ENCODE peak calls at places on chromosomes 5 and 9, in ten cellular contexts. U is lower leg skin, G is cardiac fibroblast, X is astrocyte of the spinal cord, Z is WERI-Rb-1, P is uterus, J is dorsolateral prefrontal cortex, Y is fibroblast of lung, N is hepatocyte, B is ovary. S is an unnamed sample.

GRCh38 chr5:66440202-66440680 is 156.0 kb upstream of the MAST4 start:
- DNase-seq in B (no peak), U (no peak), Z (no peak), N (peak), P (peak), Y (peak), X (peak), J (no peak), G (peak), S (peak)

GRCh38 chr5:1118738-1119137 is 6.9 kb upstream of the SLC12A7 start:
- DNase-seq in X (no peak), J (no peak), P (peak), G (no peak), N (peak), Z (no peak), Y (no peak), U (no peak), B (peak), S (no peak)

GRCh38 chr5:137016783-137017324 is 482.3 kb downstream of the SPOCK1 start:
- DNase-seq in B (no peak), U (no peak), Y (no peak), P (no peak), G (no peak), Z (peak), J (no peak), N (no peak), X (no peak), S (no peak)

GRCh38 chr5:43305948-43306563 is 7.2 kb downstream of the HMGCS1 start:
- DNase-seq in Y (peak), Z (no peak), N (peak), P (no peak), J (no peak), G (peak), X (peak), B (no peak), U (no peak), S (peak)

GRCh38 chr5:52784741-52785140 is 3.0 kb upstream of the ITGA1 start:
- DNase-seq in B (no peak), J (no peak), X (no peak), Z (no peak), Y (no peak), G (no peak), P (no peak), N (no peak), U (no peak), S (no peak)

GRCh38 chr5:13585324-13585723 is 359.2 kb downstream of the DNAH5 start:
- DNase-seq in Z (no peak), P (no peak), N (no peak), G (no peak), J (no peak), X (no peak), B (no peak), U (no peak), Y (no peak), S (no peak)

GRCh38 chr9:110179734-110180133 is 28.2 kb downstream of the C9orf152 start:
- DNase-seq in N (no peak), P (no peak), Y (peak), G (peak), B (no peak), U (no peak), X (peak), Z (no peak), J (no peak), S (no peak)

GRCh38 chr9:10835791-10836463 is 223.1 kb upstream of the PTPRD start:
- DNase-seq in P (no peak), B (no peak), X (no peak), J (no peak), Y (no peak), G (no peak), U (no peak), Z (no peak), N (no peak), S (no peak)

GRCh38 chr9:98168153-98168780 is 24.2 kb downstream of the CORO2A start:
- DNase-seq in B (no peak), Z (no peak), J (no peak), X (no peak), G (no peak), P (no peak), U (no peak), N (no peak), Y (no peak), S (no peak)

GRCh38 chr5:150092159-150092787 is 5.9 kb upstream of the CSF1R start:
- DNase-seq in Y (no peak), G (no peak), P (no peak), X (no peak), N (no peak), J (no peak), Z (no peak), U (peak), B (no peak), S (peak)

GRCh38 chr5:1193591-1193985 is 7.8 kb upstream of the SLC6A19 start:
- DNase-seq in B (no peak), J (no peak), G (no peak), Z (no peak), U (no peak), P (no peak), Y (no peak), X (no peak), N (no peak), S (no peak)

GRCh38 chr9:34647651-34648050 is 1.2 kb downstream of the GALT start:
- DNase-seq in N (no peak), J (no peak), B (no peak), P (no peak), G (no peak), U (no peak), X (no peak), Z (no peak), Y (no peak), S (no peak)

GRCh38 chr5:125290935-125291334 is 544.5 kb upstream of the ZNF608 start:
- DNase-seq in X (no peak), P (no peak), Y (no peak), B (no peak), N (no peak), J (no peak), Z (no peak), U (no peak), G (no peak), S (no peak)

GRCh38 chr5:32326216-32326772 is 13.6 kb upstream of the MTMR12 start:
- DNase-seq in Z (no peak), G (no peak), N (no peak), U (no peak), P (no peak), Y (peak), X (peak), B (no peak), J (no peak), S (no peak)

GRCh38 chr5:36875051-36875788 is 1.3 kb upstream of the NIPBL start:
- DNase-seq in Y (peak), U (peak), X (peak), Z (peak), P (peak), J (peak), N (peak), G (peak), B (peak), S (peak)

GRCh38 chr5:141960449-141961323 is 2.7 kb upstream of the PCDH12 start:
- DNase-seq in X (peak), P (peak), J (peak), N (peak), U (peak), G (peak), Z (peak), Y (peak), B (peak), S (peak)

GRCh38 chr5:142757564-142757963 is 12.6 kb upstream of the ARHGAP26 start:
- DNase-seq in Y (no peak), X (no peak), G (no peak), J (no peak), Z (no peak), P (no peak), U (no peak), B (no peak), N (no peak), S (no peak)

GRCh38 chr5:73170522-73170921 is 2.5 kb upstream of the TMEM174 start:
- DNase-seq in Z (peak), P (no peak), G (peak), B (no peak), N (no peak), J (no peak), Y (peak), U (no peak), X (no peak), S (peak)

GRCh38 chr5:89315194-89315593 is 432.2 kb upstream of the MEF2C start:
- DNase-seq in P (no peak), Y (peak), U (no peak), G (peak), J (no peak), N (peak), X (peak), B (peak), Z (no peak), S (no peak)

GRCh38 chr5:74543162-74543995 is 97.1 kb downstream of the ENC1 start:
- DNase-seq in X (peak), Y (peak), J (no peak), Z (peak), N (peak), P (peak), B (peak), U (no peak), G (peak), S (no peak)

GRCh38 chr5:25979086-25979485 is 1059.3 kb downstream of the CDH9 start:
- DNase-seq in Z (no peak), J (no peak), G (no peak), X (no peak), Y (no peak), P (no peak), N (no peak), U (no peak), B (no peak), S (no peak)

GRCh38 chr5:148805323-148806290 is 20.8 kb upstream of the ADRB2 start:
- DNase-seq in G (no peak), U (no peak), Z (no peak), P (no peak), Y (no peak), B (no peak), N (no peak), X (peak), J (no peak), S (peak)

GRCh38 chr9:14271078-14271673 is 42.8 kb downstream of the NFIB start:
- DNase-seq in U (peak), Z (no peak), X (peak), J (peak), G (peak), P (peak), B (peak), Y (peak), N (peak), S (no peak)

GRCh38 chr9:99127372-99128132 is 22.6 kb downstream of the TGFBR1 start:
- DNase-seq in G (peak), P (no peak), J (no peak), Y (peak), X (peak), Z (no peak), U (no peak), N (no peak), B (no peak), S (peak)

GRCh38 chr5:157518963-157519362 is 56.6 kb downstream of the ADAM19 start:
- DNase-seq in Y (no peak), Z (no peak), U (no peak), X (no peak), J (no peak), N (no peak), P (no peak), G (no peak), B (no peak), S (peak)

GRCh38 chr9:98654247-98654646 is 54.5 kb downstream of the GABBR2 start:
- DNase-seq in J (no peak), P (no peak), X (peak), Y (peak), U (peak), Z (no peak), N (no peak), B (no peak), G (peak), S (no peak)

GRCh38 chr5:28958581-28958980 is 1920.2 kb upstream of the CDH9 start:
- DNase-seq in G (no peak), N (no peak), J (no peak), X (no peak), P (no peak), B (no peak), Z (no peak), U (no peak), Y (no peak), S (no peak)

GRCh38 chr5:90153031-90153430 is 256.5 kb downstream of the CETN3 start:
- DNase-seq in B (no peak), N (no peak), P (no peak), Z (no peak), G (peak), X (peak), U (no peak), Y (no peak), J (no peak), S (no peak)

GRCh38 chr5:145178667-145179523 is 656.2 kb downstream of the PRELID2 start:
- DNase-seq in G (peak), J (no peak), Y (no peak), P (no peak), X (no peak), Z (no peak), B (no peak), U (no peak), N (peak), S (no peak)

GRCh38 chr5:137734962-137735530 is 843 bp downstream of the KLHL3 start:
- DNase-seq in Y (peak), X (peak), N (peak), P (peak), Z (peak), J (no peak), U (peak), G (peak), B (peak), S (no peak)

GRCh38 chr5:83527722-83528438 is 56.3 kb downstream of the VCAN start:
- DNase-seq in U (no peak), Y (no peak), X (no peak), N (no peak), G (no peak), P (no peak), Z (no peak), J (no peak), B (no peak), S (no peak)

GRCh38 chr9:101511009-101511408 is 22.6 kb upstream of the RNF20 start:
- DNase-seq in G (no peak), J (no peak), X (no peak), N (no peak), Z (no peak), P (no peak), B (no peak), Y (no peak), U (no peak), S (no peak)

GRCh38 chr9:33294670-33295432 is 4.5 kb downstream of the NFX1 start:
- DNase-seq in Y (no peak), N (no peak), U (no peak), X (no peak), B (no peak), J (no peak), P (no peak), G (no peak), Z (no peak), S (peak)

GRCh38 chr5:80246995-80247729 is 8.7 kb downstream of the SERINC5 start:
- DNase-seq in U (no peak), G (peak), Z (no peak), Y (peak), X (peak), P (peak), B (no peak), N (peak), J (no peak), S (peak)

GRCh38 chr5:10607666-10608442 is 44.0 kb downstream of the ANKRD33B start:
- DNase-seq in N (peak), Y (peak), G (peak), B (no peak), P (peak), J (no peak), U (peak), Z (peak), X (peak), S (peak)
- H3K4me3 ChIP-seq in N (no peak), Y (no peak), G (no peak), B (no peak), P (no peak), J (peak), U (no peak), Z (peak), X (no peak), S (peak)

DNA sequence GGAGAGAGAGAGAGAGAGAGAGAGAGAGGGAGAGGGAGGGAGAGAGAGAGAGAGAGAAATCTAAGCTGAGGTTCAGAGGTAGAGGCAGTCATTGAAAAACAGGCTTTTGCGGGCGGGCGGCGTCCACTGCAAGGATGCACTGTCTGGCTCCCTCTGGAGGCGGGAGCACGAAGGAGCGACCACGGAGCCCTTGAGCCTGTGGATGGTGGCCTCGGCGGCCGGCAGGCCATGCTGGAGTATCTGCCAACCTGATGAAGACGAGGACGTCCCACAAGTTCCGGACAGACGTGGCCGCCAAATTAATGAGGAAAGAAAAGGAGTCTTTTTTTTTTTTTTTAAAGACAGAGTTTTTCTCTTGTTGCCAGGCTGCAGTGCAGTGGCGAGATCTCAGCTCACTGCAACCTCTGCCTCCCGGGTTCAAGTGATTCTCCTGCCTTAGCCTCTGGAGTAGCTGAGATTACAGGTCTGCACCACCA is 2.2 kb upstream of the CCDC125 start:
- DNase-seq in Y (peak), Z (peak), U (peak), N (peak), G (peak), X (peak), B (peak), P (peak), J (peak), S (peak)
- TF ChIP-seq CTCF in Y (peak), Z (peak), U (no peak), N (peak), G (peak), X (peak), B (peak), P (peak), J (peak), S (peak)

DNA sequence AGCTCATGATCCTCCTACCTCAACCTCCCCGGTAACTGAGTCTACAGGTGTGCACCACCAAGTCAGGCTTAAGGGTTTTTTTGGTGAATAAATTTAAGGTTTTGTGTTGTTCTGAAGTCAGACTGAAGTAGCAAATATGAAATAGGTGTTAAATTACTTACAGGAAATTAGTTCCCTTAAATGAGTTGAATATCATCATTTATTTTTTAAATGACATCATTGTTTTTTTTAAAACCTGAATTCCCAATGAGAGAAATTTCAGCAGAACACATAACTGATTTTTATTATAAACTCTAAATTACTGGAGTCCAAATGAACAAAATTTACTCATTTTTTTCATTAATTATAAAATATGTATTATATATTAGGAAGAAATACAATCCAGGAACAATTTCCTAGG is 33.0 kb upstream of the NRG2 start:
- DNase-seq in J (no peak), U (no peak), P (no peak), Y (no peak), X (no peak), Z (no peak), N (no peak), G (no peak), B (no peak), S (no peak)
- H3K4me3 ChIP-seq in J (no peak), U (no peak), P (no peak), Y (no peak), X (no peak), Z (no peak), N (no peak), G (no peak), B (no peak), S (no peak)

GRCh38 chr5:18281947-18282557 is 647.8 kb downstream of the TAF11L14 start:
- DNase-seq in Y (peak), N (peak), U (no peak), G (peak), P (no peak), B (no peak), J (no peak), X (peak), Z (no peak), S (peak)
- TF ChIP-seq CTCF in Y (peak), N (peak), U (no peak), G (peak), P (peak), B (no peak), J (peak), X (peak), Z (peak), S (peak)

GRCh38 chr5:159773062-159773924 is 143.0 kb upstream of the ADRA1B start:
- DNase-seq in B (peak), J (peak), Z (peak), Y (peak), U (peak), X (peak), N (peak), P (peak), G (peak), S (peak)
- H3K4me3 ChIP-seq in B (peak), J (peak), Z (peak), Y (no peak), U (no peak), X (peak), N (peak), P (no peak), G (peak), S (peak)

GRCh38 chr9:16032799-16033198 is 480.0 kb downstream of the CCDC171 start:
- DNase-seq in N (no peak), U (no peak), X (peak), J (no peak), Y (peak), G (peak), B (no peak), Z (peak), P (no peak), S (no peak)
- TF ChIP-seq CTCF in N (no peak), U (no peak), X (peak), J (no peak), Y (peak), G (peak), B (no peak), Z (peak), P (no peak), S (no peak)